ENCODE peak calls at places on chromosomes 16 and 17, in ten cellular contexts. V is pancreas, O is heart right ventricle, Z is B cell, U is AG10803, I is AG04450, J is fibroblast of pulmonary artery, S is PC-3, K is gastrocnemius medialis, C is cardiac fibroblast. D is an unnamed sample.

GRCh38 chr17:11515901-11516300 is 82.4 kb upstream of the DNAH9 start:
- DNase-seq in Z (no peak), I (no peak), J (no peak), V (no peak), S (no peak), K (no peak), C (no peak), U (no peak), O (no peak), D (no peak)

GRCh38 chr16:60107467-60107866 is 1373.4 kb upstream of the GOT2 start:
- DNase-seq in K (no peak), O (no peak), U (peak), C (peak), Z (no peak), J (peak), S (peak), I (no peak), V (no peak), D (no peak)

GRCh38 chr17:37848690-37849616 is 75.3 kb upstream of the TBC1D3K start:
- DNase-seq in C (peak), I (peak), Z (no peak), K (no peak), J (peak), V (no peak), O (no peak), U (peak), S (peak), D (no peak)

GRCh38 chr17:1228752-1229353 is 41.4 kb upstream of the BHLHA9 start:
- DNase-seq in C (no peak), S (no peak), U (no peak), Z (peak), K (no peak), V (peak), I (no peak), O (peak), J (no peak), D (peak)

GRCh38 chr16:84532855-84533486 is 28.5 kb upstream of the MEAK7 start:
- DNase-seq in Z (no peak), C (peak), K (peak), O (no peak), U (peak), S (no peak), I (no peak), J (peak), V (no peak), D (no peak)

GRCh38 chr17:31552568-31552967 is 161.1 kb downstream of the RAB11FIP4 start:
- DNase-seq in I (no peak), V (no peak), K (no peak), S (no peak), U (no peak), Z (no peak), O (no peak), C (no peak), J (no peak), D (no peak)

GRCh38 chr17:50634123-50634914 is at the start of gene ABCC3:
- DNase-seq in Z (no peak), V (peak), C (peak), J (peak), S (peak), O (peak), I (no peak), K (no peak), U (peak), D (peak)

GRCh38 chr16:31460582-31461002 is 1.3 kb downstream of the ARMC5 start:
- DNase-seq in J (peak), O (no peak), Z (peak), C (peak), U (peak), I (peak), K (no peak), S (peak), V (no peak), D (no peak)

GRCh38 chr16:22264786-22265185 is 32.4 kb upstream of the POLR3E start:
- DNase-seq in C (no peak), K (no peak), Z (no peak), O (no peak), J (no peak), V (no peak), U (peak), I (no peak), S (no peak), D (no peak)

GRCh38 chr17:75300280-75300679 is 11.0 kb upstream of the SLC25A19 start:
- DNase-seq in S (no peak), U (no peak), C (no peak), K (no peak), J (no peak), V (no peak), O (no peak), Z (no peak), I (no peak), D (no peak)

GRCh38 chr17:72609501-72609900 is 483.0 kb downstream of the SLC39A11 start:
- DNase-seq in C (peak), U (peak), Z (no peak), V (no peak), O (no peak), S (peak), I (no peak), K (no peak), J (no peak), D (no peak)

GRCh38 chr17:48961516-48962233 is 6.7 kb downstream of the GIP start:
- DNase-seq in U (peak), S (peak), K (no peak), J (peak), V (no peak), O (no peak), Z (no peak), I (no peak), C (peak), D (peak)

GRCh38 chr17:44383861-44384260 is 5.6 kb downstream of the ITGA2B start:
- DNase-seq in Z (no peak), J (no peak), O (no peak), I (no peak), V (no peak), C (no peak), K (no peak), U (no peak), S (no peak), D (no peak)

GRCh38 chr16:83826146-83826913 is 18.6 kb downstream of the HSBP1 start:
- DNase-seq in C (peak), I (peak), V (peak), O (peak), S (peak), K (peak), J (peak), Z (peak), U (peak), D (peak)

DNA sequence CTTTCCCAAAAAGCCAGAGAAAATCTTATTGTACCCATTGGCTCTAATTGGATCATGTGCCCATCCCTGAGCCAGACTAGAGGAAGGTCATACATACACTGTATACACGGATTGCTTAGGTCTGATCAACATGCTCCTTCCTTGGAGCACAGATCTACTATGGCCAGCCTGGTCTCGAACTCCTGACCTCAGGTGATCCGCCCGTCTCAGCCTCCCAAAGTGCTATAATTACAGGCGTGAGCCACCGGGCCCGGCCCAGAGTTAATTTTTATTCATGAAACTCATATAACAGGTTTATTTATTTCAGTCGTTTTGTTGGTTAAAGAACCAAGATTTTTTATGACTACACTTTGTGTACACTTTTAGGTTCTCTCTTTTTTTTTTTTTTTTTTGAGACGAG is 1.2 kb upstream of the TAOK1 start:
- DNase-seq in Z (no peak), V (no peak), I (no peak), S (no peak), U (no peak), K (no peak), J (no peak), O (no peak), C (no peak), D (no peak)
- TF ChIP-seq CTCF in Z (no peak), V (no peak), I (no peak), S (no peak), U (no peak), K (no peak), J (no peak), O (no peak), C (no peak), D (no peak)

DNA sequence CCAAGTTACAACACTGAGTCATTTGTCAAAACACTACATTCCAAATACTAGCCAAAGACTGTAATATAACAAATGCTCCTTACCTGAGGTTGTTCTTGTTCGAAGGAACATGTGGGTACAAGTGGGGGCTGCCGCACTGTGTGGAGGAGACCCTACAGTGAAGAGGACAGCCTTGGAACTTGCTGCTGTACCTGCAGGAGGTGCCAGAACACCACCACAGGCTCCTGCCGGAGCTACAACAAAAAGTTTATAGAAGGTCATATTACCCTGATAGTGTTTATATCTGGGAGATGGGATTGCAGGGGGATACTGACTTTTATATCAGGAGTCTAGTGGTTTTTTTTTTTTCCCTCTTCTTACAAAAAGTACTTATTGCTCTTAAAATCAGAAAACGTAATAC is 37.8 kb upstream of the ALDH3A1 start:
- DNase-seq in U (no peak), K (no peak), Z (no peak), V (no peak), C (peak), O (no peak), I (no peak), J (no peak), S (peak), D (no peak)
- TF ChIP-seq CTCF in U (no peak), K (no peak), Z (no peak), V (no peak), C (no peak), O (no peak), I (peak), J (no peak), S (peak), D (no peak)

DNA sequence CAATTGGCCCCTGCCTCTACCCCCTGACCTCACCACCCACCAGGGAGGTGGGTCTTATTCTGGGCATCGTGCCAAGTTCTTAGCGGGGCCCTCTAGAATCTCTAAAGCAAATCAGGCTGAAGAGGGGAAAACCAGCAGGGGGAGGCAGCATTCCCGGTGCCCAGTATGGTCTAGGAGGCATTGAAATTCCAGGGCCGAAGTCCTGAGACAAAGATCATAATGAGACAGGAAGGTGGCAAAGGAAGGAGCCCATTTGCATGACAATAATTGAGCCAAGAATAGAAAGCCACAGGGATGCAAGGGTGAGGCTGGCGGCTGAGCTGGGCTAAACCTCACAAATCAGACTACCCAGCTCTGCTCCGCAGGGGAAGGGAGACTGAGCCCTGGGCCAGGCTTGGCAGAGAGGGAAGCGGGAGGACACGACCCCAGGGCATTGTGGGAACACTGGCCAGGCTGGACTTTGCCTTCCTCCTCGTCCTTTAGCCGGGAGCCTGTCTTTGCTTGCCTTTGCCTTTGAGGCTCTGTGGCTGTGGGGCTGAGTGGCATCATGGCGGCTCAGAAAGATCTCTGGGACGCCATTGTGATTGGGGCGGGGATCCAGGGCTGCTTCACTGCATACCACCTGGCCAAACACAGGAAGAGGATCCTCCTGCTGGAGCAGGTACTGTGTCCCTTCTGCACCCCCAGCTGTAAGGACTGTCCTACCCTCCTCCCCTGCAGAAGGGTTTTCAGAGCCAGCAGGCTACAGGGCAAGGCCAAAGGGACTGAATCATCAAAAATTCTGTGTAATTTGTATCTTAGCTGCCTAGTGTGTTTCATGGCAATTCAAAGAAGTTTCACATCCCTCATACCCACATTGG is at the start of gene PIPOX:
- DNase-seq in Z (no peak), U (no peak), S (no peak), O (peak), J (peak), I (no peak), V (no peak), K (no peak), C (peak), D (no peak)
- TF ChIP-seq CTCF in Z (no peak), U (no peak), S (no peak), O (peak), J (peak), I (no peak), V (no peak), K (no peak), C (no peak), D (no peak)

GRCh38 chr16:12259258-12259657 is 282.7 kb downstream of the SNX29 start:
- DNase-seq in I (no peak), J (no peak), C (no peak), K (no peak), V (no peak), S (no peak), U (no peak), Z (no peak), O (no peak), D (no peak)

GRCh38 chr16:12260119-12260646 is 283.6 kb downstream of the SNX29 start:
- DNase-seq in C (no peak), I (no peak), K (no peak), O (no peak), U (no peak), Z (no peak), S (no peak), J (no peak), V (no peak), D (no peak)

GRCh38 chr16:12262454-12263180 is 286.1 kb downstream of the SNX29 start:
- DNase-seq in V (no peak), C (peak), K (no peak), S (no peak), Z (no peak), I (no peak), J (no peak), U (peak), O (no peak), D (no peak)

GRCh38 chr16:12258806-12259205 is 282.3 kb downstream of the SNX29 start:
- DNase-seq in V (no peak), O (no peak), Z (no peak), U (no peak), I (no peak), K (no peak), S (no peak), C (no peak), J (no peak), D (no peak)

GRCh38 chr16:12260647-12261262 is 284.2 kb downstream of the SNX29 start:
- DNase-seq in J (peak), O (no peak), V (no peak), I (peak), K (no peak), Z (no peak), S (no peak), C (peak), U (no peak), D (peak)
- TF ChIP-seq CTCF in J (peak), O (no peak), V (no peak), I (peak), K (no peak), Z (no peak), S (no peak), C (no peak), U (no peak), D (no peak)

GRCh38 chr16:72149676-72150464 is 22.1 kb downstream of the PMFBP1 start:
- DNase-seq in I (no peak), S (no peak), J (no peak), O (no peak), C (no peak), U (no peak), V (no peak), K (no peak), Z (no peak), D (peak)
- TF ChIP-seq CTCF in I (peak), S (peak), J (no peak), O (no peak), C (no peak), U (no peak), V (no peak), K (no peak), Z (no peak), D (peak)

DNA sequence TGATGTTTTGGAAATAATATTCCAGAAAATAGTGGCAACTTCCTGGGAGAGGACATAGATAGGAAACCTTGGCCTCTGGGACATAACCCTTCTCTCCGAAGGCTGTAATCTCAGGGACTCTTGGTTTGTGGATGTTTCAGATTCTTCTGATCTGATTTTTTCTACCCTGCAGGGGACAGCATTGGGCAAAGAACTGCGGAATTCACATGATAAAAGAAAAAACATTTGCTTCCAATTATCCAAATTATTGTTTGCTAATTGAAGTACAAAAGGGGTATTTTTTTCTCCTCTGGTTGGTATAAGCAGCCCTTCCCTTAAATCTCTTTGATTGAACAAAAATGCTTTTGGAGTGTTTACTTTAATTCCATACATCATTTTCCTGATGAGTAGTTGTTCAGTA is 251.7 kb upstream of the IRX3 start:
- DNase-seq in O (no peak), J (no peak), K (no peak), C (peak), U (peak), Z (no peak), I (no peak), S (no peak), V (no peak), D (no peak)
- TF ChIP-seq CTCF in O (no peak), J (no peak), K (no peak), C (peak), U (peak), Z (no peak), I (no peak), S (no peak), V (no peak), D (no peak)

DNA sequence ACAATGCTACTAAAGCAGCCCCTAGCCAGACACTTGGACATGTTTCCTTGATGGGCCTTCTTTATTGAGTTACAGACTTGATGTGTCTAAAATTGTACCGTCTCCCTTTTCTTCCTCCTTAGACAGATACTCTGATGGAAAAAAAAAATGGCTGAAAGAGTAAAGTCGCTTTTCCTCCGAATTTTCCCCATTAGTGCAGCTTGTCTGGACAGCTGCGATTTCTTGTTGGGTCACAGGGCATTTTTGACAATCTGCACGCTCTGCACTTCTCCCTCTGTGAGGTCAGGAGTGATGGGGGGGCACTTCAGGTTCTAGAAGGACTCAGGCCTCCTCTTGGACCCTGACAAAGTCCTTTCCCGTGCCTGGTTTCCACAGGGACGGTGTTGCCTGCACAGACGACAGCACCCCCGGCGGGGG is 968 bp upstream of the PRKAR1A start:
- DNase-seq in O (no peak), C (no peak), Z (no peak), S (no peak), I (no peak), V (no peak), J (no peak), U (no peak), K (no peak), D (no peak)
- TF ChIP-seq CTCF in O (no peak), C (no peak), Z (no peak), S (peak), I (peak), V (no peak), J (no peak), U (no peak), K (no peak), D (no peak)

GRCh38 chr17:42436401-42436800 is 13.3 kb upstream of the CAVIN1 start:
- DNase-seq in S (no peak), V (no peak), O (no peak), U (peak), C (peak), K (peak), I (peak), J (peak), Z (no peak), D (no peak)

GRCh38 chr17:42441717-42442565 is 16.7 kb upstream of the ATP6V0A1 start:
- DNase-seq in S (no peak), Z (no peak), V (no peak), O (no peak), C (no peak), U (no peak), I (no peak), K (no peak), J (no peak), D (no peak)

GRCh38 chr17:42438600-42439567 is 15.8 kb upstream of the CAVIN1 start:
- DNase-seq in J (peak), S (no peak), Z (no peak), V (no peak), I (no peak), C (peak), K (no peak), O (no peak), U (peak), D (peak)
- TF ChIP-seq CTCF in J (peak), S (no peak), Z (peak), V (peak), I (peak), C (peak), K (peak), O (peak), U (peak), D (peak)